ENCODE peak calls at places on chromosome 10, in six cellular contexts. One of them, this sample, is unnamed.

GRCh38 chr10:119428789-119429188 is 113.7 kb downstream of the RGS10 start:
- DNase-seq in K562: peak; percentile 16
- DNase-seq in GM12878: no peak
- DNase-seq in HepG2: no peak
- DNase-seq in IMR-90: peak; percentile 40
- DNase-seq in A549: no peak
- DNase-seq in this sample: no peak

GRCh38 chr10:122154733-122155366 is 116.2 kb upstream of the BTBD16 start:
- DNase-seq in IMR-90: peak; percentile 83
- DNase-seq in HepG2: no peak
- DNase-seq in A549: no peak
- DNase-seq in K562: no peak
- DNase-seq in GM12878: no peak
- DNase-seq in this sample: no peak

GRCh38 chr10:75408911-75409885 is 7.6 kb upstream of the ZNF503 start:
- DNase-seq in K562: peak; percentile 95
- DNase-seq in IMR-90: no peak
- DNase-seq in HepG2: no peak
- DNase-seq in A549: peak; percentile 78
- DNase-seq in GM12878: no peak
- DNase-seq in this sample: peak; percentile 73

GRCh38 chr10:85934586-85934985 is 432.0 kb downstream of the GRID1 start:
- DNase-seq in HepG2: no peak
- DNase-seq in K562: no peak
- DNase-seq in A549: no peak
- DNase-seq in IMR-90: no peak
- DNase-seq in GM12878: no peak
- DNase-seq in this sample: no peak

GRCh38 chr10:101512741-101513140 is 75.3 kb downstream of the POLL start:
- DNase-seq in K562: no peak
- DNase-seq in GM12878: no peak
- DNase-seq in HepG2: no peak
- DNase-seq in A549: no peak
- DNase-seq in IMR-90: peak; percentile 78
- DNase-seq in this sample: no peak

GRCh38 chr10:33735463-33735862 is 401.0 kb upstream of the NRP1 start:
- DNase-seq in A549: no peak
- DNase-seq in K562: no peak
- DNase-seq in IMR-90: peak; percentile 24
- DNase-seq in HepG2: no peak
- DNase-seq in GM12878: no peak
- DNase-seq in this sample: no peak

GRCh38 chr10:88536437-88536836 is 46.7 kb downstream of the RNLS start:
- DNase-seq in IMR-90: no peak
- DNase-seq in HepG2: no peak
- DNase-seq in K562: no peak
- DNase-seq in GM12878: no peak
- DNase-seq in A549: no peak
- DNase-seq in this sample: no peak

GRCh38 chr10:47441973-47442750 is 41.8 kb downstream of the ANXA8 start:
- DNase-seq in HepG2: no peak
- DNase-seq in IMR-90: no peak
- DNase-seq in GM12878: no peak
- DNase-seq in A549: no peak
- DNase-seq in K562: peak; percentile 36
- DNase-seq in this sample: no peak

GRCh38 chr10:77043364-77043763 is 594.2 kb downstream of the KCNMA1 start:
- DNase-seq in IMR-90: peak; percentile 44
- DNase-seq in A549: no peak
- DNase-seq in GM12878: no peak
- DNase-seq in K562: no peak
- DNase-seq in HepG2: no peak
- DNase-seq in this sample: no peak

GRCh38 chr10:61931620-61932332 is 30.3 kb downstream of the ARID5B start:
- DNase-seq in HepG2: no peak
- DNase-seq in A549: no peak
- DNase-seq in IMR-90: no peak
- DNase-seq in K562: no peak
- DNase-seq in GM12878: no peak
- DNase-seq in this sample: no peak

GRCh38 chr10:7457478-7458316 is 46.9 kb upstream of the SFMBT2 start:
- DNase-seq in IMR-90: no peak
- DNase-seq in HepG2: no peak
- DNase-seq in GM12878: peak; percentile 72
- DNase-seq in A549: no peak
- DNase-seq in K562: no peak
- DNase-seq in this sample: no peak

GRCh38 chr10:78817361-78817760 is 251.4 kb upstream of the ZMIZ1 start:
- DNase-seq in K562: no peak
- DNase-seq in A549: no peak
- DNase-seq in HepG2: no peak
- DNase-seq in IMR-90: no peak
- DNase-seq in GM12878: no peak
- DNase-seq in this sample: no peak

GRCh38 chr10:74117738-74118137 is 32.9 kb downstream of the AP3M1 start:
- DNase-seq in A549: no peak
- DNase-seq in HepG2: no peak
- DNase-seq in K562: no peak
- DNase-seq in GM12878: peak; percentile 27
- DNase-seq in IMR-90: no peak
- DNase-seq in this sample: no peak

GRCh38 chr10:102673961-102674511 is 29.8 kb downstream of the TRIM8 start:
- DNase-seq in GM12878: no peak
- DNase-seq in K562: peak; percentile 78
- DNase-seq in HepG2: peak; percentile 60
- DNase-seq in A549: no peak
- DNase-seq in IMR-90: peak; percentile 75
- DNase-seq in this sample: no peak

GRCh38 chr10:89669985-89670384 is 24.9 kb upstream of the PANK1 start:
- DNase-seq in A549: no peak
- DNase-seq in K562: no peak
- DNase-seq in HepG2: peak; percentile 66
- DNase-seq in GM12878: no peak
- DNase-seq in IMR-90: no peak
- DNase-seq in this sample: no peak

GRCh38 chr10:83816942-83817341 is 322.4 kb upstream of the GHITM start:
- DNase-seq in K562: no peak
- DNase-seq in HepG2: no peak
- DNase-seq in IMR-90: no peak
- DNase-seq in A549: no peak
- DNase-seq in GM12878: peak; percentile 51
- DNase-seq in this sample: no peak

GRCh38 chr10:46541735-46542566 is 14.5 kb downstream of the GPRIN2 start:
- DNase-seq in K562: no peak
- DNase-seq in GM12878: no peak
- DNase-seq in IMR-90: no peak
- DNase-seq in HepG2: no peak
- DNase-seq in A549: peak; percentile 34
- DNase-seq in this sample: no peak

DNA sequence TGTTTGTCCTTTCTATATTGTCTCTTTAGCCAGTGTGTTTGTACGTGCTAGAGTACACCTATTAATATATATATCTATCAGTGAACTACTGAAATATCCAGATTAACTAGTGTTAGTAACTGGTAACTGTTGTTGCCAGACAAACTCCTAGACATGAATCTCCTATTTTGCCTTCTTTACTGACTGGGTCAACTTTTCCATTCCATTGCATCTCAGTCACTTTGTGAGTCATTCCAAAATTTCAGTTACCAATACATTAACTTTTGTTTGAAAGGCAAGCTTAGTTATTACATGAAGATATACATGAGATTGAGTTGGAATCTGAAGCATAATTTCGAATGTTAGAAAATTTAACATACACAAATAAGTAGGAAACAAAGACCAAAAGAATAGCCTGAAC is 51.4 kb downstream of the BTAF1 start:
- DNase-seq in HepG2: no peak
- DNase-seq in K562: no peak
- DNase-seq in IMR-90: peak; percentile 80
- DNase-seq in A549: no peak
- DNase-seq in GM12878: peak; percentile 5
- DNase-seq in this sample: no peak
- TF ChIP-seq BHLHE40 in HepG2: no peak
- TF ChIP-seq BHLHE40 in K562: no peak
- TF ChIP-seq BHLHE40 in IMR-90: no peak
- TF ChIP-seq BHLHE40 in A549: no peak
- TF ChIP-seq BHLHE40 in GM12878: no peak
- TF ChIP-seq BHLHE40 in this sample: no peak

GRCh38 chr10:71649631-71650030 is 69.9 kb downstream of the C10orf105 start:
- DNase-seq in A549: no peak
- DNase-seq in HepG2: no peak
- DNase-seq in GM12878: no peak
- DNase-seq in K562: no peak
- DNase-seq in IMR-90: no peak
- DNase-seq in this sample: no peak

GRCh38 chr10:71651953-71652352 is 67.6 kb downstream of the C10orf105 start:
- DNase-seq in K562: no peak
- DNase-seq in A549: no peak
- DNase-seq in HepG2: no peak
- DNase-seq in IMR-90: no peak
- DNase-seq in GM12878: no peak
- DNase-seq in this sample: no peak

GRCh38 chr10:71648595-71649320 is 70.8 kb downstream of the C10orf105 start:
- DNase-seq in K562: peak; percentile 91
- DNase-seq in GM12878: no peak
- DNase-seq in A549: no peak
- DNase-seq in HepG2: no peak
- DNase-seq in IMR-90: no peak
- DNase-seq in this sample: no peak

GRCh38 chr10:71650397-71650796 is 69.2 kb downstream of the C10orf105 start:
- DNase-seq in IMR-90: no peak
- DNase-seq in HepG2: no peak
- DNase-seq in K562: no peak
- DNase-seq in A549: no peak
- DNase-seq in GM12878: no peak
- DNase-seq in this sample: no peak

GRCh38 chr10:71651428-71651827 is 68.2 kb downstream of the C10orf105 start:
- DNase-seq in IMR-90: no peak
- DNase-seq in A549: no peak
- DNase-seq in K562: no peak
- DNase-seq in HepG2: no peak
- DNase-seq in GM12878: no peak
- DNase-seq in this sample: no peak
- TF ChIP-seq BHLHE40 in IMR-90: no peak
- TF ChIP-seq BHLHE40 in A549: no peak
- TF ChIP-seq BHLHE40 in K562: no peak
- TF ChIP-seq BHLHE40 in HepG2: no peak
- TF ChIP-seq BHLHE40 in GM12878: no peak
- TF ChIP-seq BHLHE40 in this sample: no peak

GRCh38 chr10:3090388-3090787 is 23.0 kb downstream of the PFKP start:
- DNase-seq in IMR-90: no peak
- DNase-seq in GM12878: no peak
- DNase-seq in K562: no peak
- DNase-seq in A549: no peak
- DNase-seq in HepG2: no peak
- DNase-seq in this sample: no peak

GRCh38 chr10:3091921-3092320 is 24.6 kb downstream of the PFKP start:
- DNase-seq in K562: no peak
- DNase-seq in GM12878: no peak
- DNase-seq in A549: no peak
- DNase-seq in IMR-90: no peak
- DNase-seq in HepG2: no peak
- DNase-seq in this sample: no peak

GRCh38 chr10:3091346-3091787 is 24.0 kb downstream of the PFKP start:
- DNase-seq in HepG2: peak; percentile 55
- DNase-seq in K562: no peak
- DNase-seq in IMR-90: peak; percentile 94
- DNase-seq in GM12878: no peak
- DNase-seq in A549: no peak
- DNase-seq in this sample: no peak

GRCh38 chr10:3093996-3094395 is 26.6 kb downstream of the PFKP start:
- DNase-seq in IMR-90: no peak
- DNase-seq in HepG2: no peak
- DNase-seq in GM12878: no peak
- DNase-seq in K562: no peak
- DNase-seq in A549: no peak
- DNase-seq in this sample: no peak

GRCh38 chr10:3090914-3091313 is 23.6 kb downstream of the PFKP start:
- DNase-seq in GM12878: no peak
- DNase-seq in IMR-90: peak; percentile 57
- DNase-seq in A549: peak; percentile 84
- DNase-seq in HepG2: peak; percentile 17
- DNase-seq in K562: no peak
- DNase-seq in this sample: no peak
- TF ChIP-seq BHLHE40 in GM12878: no peak
- TF ChIP-seq BHLHE40 in IMR-90: no peak
- TF ChIP-seq BHLHE40 in A549: no peak
- TF ChIP-seq BHLHE40 in HepG2: no peak
- TF ChIP-seq BHLHE40 in K562: no peak
- TF ChIP-seq BHLHE40 in this sample: no peak

GRCh38 chr10:80493482-80494021 is 39.4 kb downstream of the TSPAN14 start:
- DNase-seq in IMR-90: no peak
- DNase-seq in HepG2: peak; percentile 89
- DNase-seq in GM12878: no peak
- DNase-seq in K562: no peak
- DNase-seq in A549: no peak
- DNase-seq in this sample: no peak

GRCh38 chr10:80492875-80493413 is 38.8 kb downstream of the TSPAN14 start:
- DNase-seq in IMR-90: peak; percentile 37
- DNase-seq in A549: no peak
- DNase-seq in HepG2: no peak
- DNase-seq in GM12878: no peak
- DNase-seq in K562: no peak
- DNase-seq in this sample: no peak

GRCh38 chr10:80489371-80490112 is 35.4 kb downstream of the TSPAN14 start:
- DNase-seq in GM12878: no peak
- DNase-seq in A549: no peak
- DNase-seq in IMR-90: no peak
- DNase-seq in HepG2: no peak
- DNase-seq in K562: no peak
- DNase-seq in this sample: no peak

GRCh38 chr10:80488539-80489066 is 34.5 kb downstream of the TSPAN14 start:
- DNase-seq in IMR-90: no peak
- DNase-seq in K562: no peak
- DNase-seq in HepG2: no peak
- DNase-seq in GM12878: no peak
- DNase-seq in A549: no peak
- DNase-seq in this sample: no peak

DNA sequence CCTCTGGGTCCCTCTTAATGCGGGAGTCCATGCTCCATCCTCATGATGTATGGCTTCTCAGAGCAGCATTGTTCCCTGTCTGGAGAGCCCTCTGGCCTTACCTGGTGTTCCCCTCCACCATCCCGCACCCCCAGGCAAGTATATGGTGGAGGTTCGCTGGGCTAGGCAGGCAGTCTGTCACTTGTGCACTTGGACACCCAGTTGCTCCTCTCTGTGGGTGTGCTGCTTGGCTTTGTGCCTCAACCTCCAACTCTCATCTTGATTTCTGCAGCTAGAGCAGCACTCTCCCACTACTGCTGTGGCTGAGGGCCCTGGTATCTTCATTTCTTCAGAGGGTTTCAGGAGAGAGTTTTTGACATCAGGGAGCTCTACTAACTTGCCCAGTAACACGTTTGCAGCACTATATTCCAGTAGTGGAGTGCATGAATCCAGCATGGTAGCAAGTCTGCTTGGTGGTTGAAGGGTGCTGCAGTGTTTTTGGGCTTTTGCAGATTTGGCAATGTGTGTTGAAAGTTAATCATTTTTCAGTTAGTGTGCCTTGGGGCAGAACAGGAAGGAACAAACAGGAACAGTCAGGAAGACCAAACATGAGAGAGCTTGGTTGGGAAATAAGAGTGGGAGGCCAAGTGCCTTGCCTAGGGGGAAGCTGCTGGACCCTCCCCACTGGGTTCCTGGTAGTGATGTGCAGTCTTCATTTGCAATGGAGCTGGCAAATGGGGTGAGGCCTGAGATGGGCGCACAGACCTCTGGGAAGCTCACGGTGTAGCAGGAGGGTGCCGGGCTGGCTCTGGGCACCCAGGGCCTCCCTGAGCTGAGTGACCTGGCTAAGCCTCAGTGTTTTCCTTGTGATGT is 37.4 kb downstream of the TSPAN14 start:
- DNase-seq in A549: no peak
- DNase-seq in HepG2: peak; percentile 84
- DNase-seq in IMR-90: no peak
- DNase-seq in GM12878: no peak
- DNase-seq in K562: no peak
- DNase-seq in this sample: no peak
- TF ChIP-seq BHLHE40 in A549: no peak
- TF ChIP-seq BHLHE40 in HepG2: no peak
- TF ChIP-seq BHLHE40 in IMR-90: no peak
- TF ChIP-seq BHLHE40 in GM12878: no peak
- TF ChIP-seq BHLHE40 in K562: no peak
- TF ChIP-seq BHLHE40 in this sample: no peak

This sample was measured in HEK293T.